ENCODE peak calls at places on chromosomes 1 and 21, in nine cellular contexts. Y is ACHN; H is stimulated activated naive CD4-positive, alpha-beta T cell; Q is non-pigmented ciliary epithelial cell; Z is progenitor cell of endocrine pancreas; P is left ventricle myocardium superior; M is AG08396; W is Daoy; I is renal cortical epithelial cell. E is an unnamed sample.

GRCh38 chr1:212178830-212179370 is 106.3 kb upstream of the PPP2R5A start:
- DNase-seq in Y (no peak), H (no peak), Q (no peak), Z (no peak), P (no peak), M (no peak), W (no peak), I (no peak), E (no peak)

GRCh38 chr1:35129080-35129479 is 49.9 kb downstream of the ZMYM1 start:
- DNase-seq in Y (no peak), H (no peak), Q (no peak), Z (no peak), P (no peak), M (no peak), W (no peak), I (no peak), E (no peak)

GRCh38 chr1:90274376-90274775 is 279.5 kb downstream of the ZNF326 start:
- DNase-seq in Y (no peak), H (no peak), Q (no peak), Z (no peak), P (no peak), M (no peak), W (peak), I (no peak), E (peak)

GRCh38 chr1:97743129-97743528 is 177.7 kb downstream of the DPYD start:
- DNase-seq in Y (no peak), H (no peak), Q (no peak), Z (no peak), P (no peak), M (no peak), W (no peak), I (no peak), E (no peak)

GRCh38 chr21:14273736-14274538 is 58.0 kb downstream of the RBM11 start:
- DNase-seq in Y (no peak), H (no peak), Q (no peak), Z (no peak), P (peak), M (peak), W (peak), I (no peak), E (no peak)

GRCh38 chr1:63261736-63262142 is 60.6 kb upstream of the FOXD3 start:
- DNase-seq in Y (no peak), H (no peak), Q (no peak), Z (no peak), P (no peak), M (no peak), W (peak), I (peak), E (no peak)

GRCh38 chr1:117059334-117059677 is 820 bp upstream of the TTF2 start:
- DNase-seq in Y (peak), H (peak), Q (no peak), Z (peak), P (peak), M (no peak), W (no peak), I (peak), E (no peak)

GRCh38 chr1:119141020-119141424 is 569 bp upstream of the WARS2 start:
- DNase-seq in Y (no peak), H (peak), Q (no peak), Z (no peak), P (peak), M (no peak), W (peak), I (no peak), E (peak)

GRCh38 chr1:8712413-8713229 is 104.8 kb downstream of the RERE start:
- DNase-seq in Y (peak), H (peak), Q (peak), Z (no peak), P (no peak), M (peak), W (peak), I (peak), E (peak)

E was measured in A673.